ENCODE peak calls at places on chromosomes 1 and 21, in nine cellular contexts. One of them, this sample, is unnamed. For H3K4me1, the result is how much of the 10 kb centered on the place peaks cover.

GRCh38 chr1:150997126-150997872 is 9.4 kb downstream of the MINDY1 start:
- DNase-seq in MM.1S: no peak
- DNase-seq in GM23248: no peak
- DNase-seq in GM23338: no peak
- DNase-seq in OCI-LY7: no peak
- DNase-seq in neural progenitor cell: no peak
- DNase-seq in SK-N-SH: no peak
- DNase-seq in HCT116: no peak
- DNase-seq in PC-3: no peak
- DNase-seq in this sample: no peak

GRCh38 chr21:33135925-33136324 is 66.0 kb downstream of the OLIG1 start:
- DNase-seq in MM.1S: no peak
- DNase-seq in GM23248: no peak
- DNase-seq in GM23338: no peak
- DNase-seq in OCI-LY7: no peak
- DNase-seq in neural progenitor cell: no peak
- DNase-seq in SK-N-SH: no peak
- DNase-seq in HCT116: no peak
- DNase-seq in PC-3: no peak
- DNase-seq in this sample: no peak

GRCh38 chr1:154520333-154520732 is 18.1 kb upstream of the SHE start:
- DNase-seq in MM.1S: peak
- DNase-seq in GM23248: no peak
- DNase-seq in GM23338: no peak
- DNase-seq in OCI-LY7: no peak
- DNase-seq in neural progenitor cell: no peak
- DNase-seq in SK-N-SH: no peak
- DNase-seq in HCT116: no peak
- DNase-seq in PC-3: no peak
- DNase-seq in this sample: no peak

GRCh38 chr1:57464756-57465155 is 40.9 kb upstream of the DAB1 start:
- DNase-seq in MM.1S: no peak
- DNase-seq in GM23248: no peak
- DNase-seq in GM23338: no peak
- DNase-seq in OCI-LY7: no peak
- DNase-seq in neural progenitor cell: no peak
- DNase-seq in SK-N-SH: no peak
- DNase-seq in HCT116: no peak
- DNase-seq in PC-3: no peak
- DNase-seq in this sample: no peak

GRCh38 chr1:41626616-41627375 is 142.3 kb upstream of the EDN2 start:
- DNase-seq in MM.1S: no peak
- DNase-seq in GM23248: peak
- DNase-seq in GM23338: no peak
- DNase-seq in OCI-LY7: no peak
- DNase-seq in neural progenitor cell: no peak
- DNase-seq in SK-N-SH: no peak
- DNase-seq in HCT116: peak
- DNase-seq in PC-3: peak
- DNase-seq in this sample: no peak

GRCh38 chr1:21313886-21314796 is 23.9 kb upstream of the ECE1 start:
- DNase-seq in MM.1S: no peak
- DNase-seq in GM23248: peak
- DNase-seq in GM23338: peak
- DNase-seq in OCI-LY7: no peak
- DNase-seq in neural progenitor cell: peak
- DNase-seq in SK-N-SH: no peak
- DNase-seq in HCT116: no peak
- DNase-seq in PC-3: no peak
- DNase-seq in this sample: no peak

GRCh38 chr21:44074315-44074958 is 32.8 kb upstream of the PWP2 start:
- DNase-seq in MM.1S: no peak
- DNase-seq in GM23248: no peak
- DNase-seq in GM23338: no peak
- DNase-seq in OCI-LY7: no peak
- DNase-seq in neural progenitor cell: no peak
- DNase-seq in SK-N-SH: no peak
- DNase-seq in HCT116: no peak
- DNase-seq in PC-3: no peak
- DNase-seq in this sample: no peak

GRCh38 chr1:54681396-54681795 is 34.3 kb upstream of the TTC4 start:
- DNase-seq in MM.1S: no peak
- DNase-seq in GM23248: peak
- DNase-seq in GM23338: peak
- DNase-seq in OCI-LY7: no peak
- DNase-seq in neural progenitor cell: peak
- DNase-seq in SK-N-SH: peak
- DNase-seq in HCT116: no peak
- DNase-seq in PC-3: no peak
- DNase-seq in this sample: peak

GRCh38 chr1:83693409-83694126 is 305.4 kb downstream of the TTLL7 start:
- DNase-seq in MM.1S: no peak
- DNase-seq in GM23248: peak
- DNase-seq in GM23338: peak
- DNase-seq in OCI-LY7: peak
- DNase-seq in neural progenitor cell: peak
- DNase-seq in SK-N-SH: peak
- DNase-seq in HCT116: no peak
- DNase-seq in PC-3: no peak
- DNase-seq in this sample: peak

GRCh38 chr21:46183910-46184624 is at the start of gene SPATC1L:
- DNase-seq in MM.1S: peak
- DNase-seq in GM23248: peak
- DNase-seq in GM23338: peak
- DNase-seq in OCI-LY7: peak
- DNase-seq in neural progenitor cell: peak
- DNase-seq in SK-N-SH: peak
- DNase-seq in HCT116: no peak
- DNase-seq in PC-3: peak
- DNase-seq in this sample: peak

GRCh38 chr1:152018537-152018936 is 18.3 kb downstream of the S100A11 start:
- DNase-seq in MM.1S: no peak
- DNase-seq in GM23248: peak
- DNase-seq in GM23338: peak
- DNase-seq in OCI-LY7: no peak
- DNase-seq in neural progenitor cell: peak
- DNase-seq in SK-N-SH: no peak
- DNase-seq in HCT116: no peak
- DNase-seq in PC-3: peak
- DNase-seq in this sample: no peak

GRCh38 chr1:200253774-200254495 is 155.9 kb downstream of the ZNF281 start:
- DNase-seq in MM.1S: no peak
- DNase-seq in GM23248: no peak
- DNase-seq in GM23338: no peak
- DNase-seq in OCI-LY7: peak
- DNase-seq in neural progenitor cell: no peak
- DNase-seq in SK-N-SH: no peak
- DNase-seq in HCT116: no peak
- DNase-seq in PC-3: no peak
- DNase-seq in this sample: no peak

GRCh38 chr1:3409737-3410434 is 44.6 kb upstream of the ARHGEF16 start:
- DNase-seq in MM.1S: no peak
- DNase-seq in GM23248: peak
- DNase-seq in GM23338: peak
- DNase-seq in OCI-LY7: no peak
- DNase-seq in neural progenitor cell: peak
- DNase-seq in SK-N-SH: peak
- DNase-seq in HCT116: no peak
- DNase-seq in PC-3: peak
- DNase-seq in this sample: peak

GRCh38 chr21:16193758-16194606 is 464.2 kb downstream of the USP25 start:
- DNase-seq in MM.1S: peak
- DNase-seq in GM23248: peak
- DNase-seq in GM23338: peak
- DNase-seq in OCI-LY7: peak
- DNase-seq in neural progenitor cell: peak
- DNase-seq in SK-N-SH: no peak
- DNase-seq in HCT116: no peak
- DNase-seq in PC-3: peak
- DNase-seq in this sample: peak

GRCh38 chr1:51236548-51237312 is 657 bp downstream of the RNF11 start:
- DNase-seq in MM.1S: peak
- DNase-seq in GM23248: peak
- DNase-seq in GM23338: peak
- DNase-seq in OCI-LY7: peak
- DNase-seq in neural progenitor cell: peak
- DNase-seq in SK-N-SH: peak
- DNase-seq in HCT116: no peak
- DNase-seq in PC-3: peak
- DNase-seq in this sample: peak

GRCh38 chr1:60759257-60759656 is 323.1 kb upstream of the NFIA start:
- DNase-seq in MM.1S: no peak
- DNase-seq in GM23248: no peak
- DNase-seq in GM23338: no peak
- DNase-seq in OCI-LY7: no peak
- DNase-seq in neural progenitor cell: no peak
- DNase-seq in SK-N-SH: peak
- DNase-seq in HCT116: no peak
- DNase-seq in PC-3: no peak
- DNase-seq in this sample: no peak

GRCh38 chr1:110328274-110328673 is 10.9 kb upstream of the RBM15 start:
- DNase-seq in MM.1S: no peak
- DNase-seq in GM23248: no peak
- DNase-seq in GM23338: no peak
- DNase-seq in OCI-LY7: no peak
- DNase-seq in neural progenitor cell: no peak
- DNase-seq in SK-N-SH: no peak
- DNase-seq in HCT116: no peak
- DNase-seq in PC-3: peak
- DNase-seq in this sample: no peak
- TF ChIP-seq EZH2phosphoT487 in MM.1S: no peak
- TF ChIP-seq EZH2phosphoT487 in GM23248: no peak
- TF ChIP-seq EZH2phosphoT487 in GM23338: no peak
- TF ChIP-seq EZH2phosphoT487 in OCI-LY7: no peak
- TF ChIP-seq EZH2phosphoT487 in neural progenitor cell: no peak
- TF ChIP-seq EZH2phosphoT487 in SK-N-SH: no peak
- TF ChIP-seq EZH2phosphoT487 in HCT116: no peak
- TF ChIP-seq EZH2phosphoT487 in PC-3: no peak
- TF ChIP-seq EZH2phosphoT487 in this sample: no peak

GRCh38 chr1:198639581-198640235 is 868 bp downstream of the PTPRC start:
- DNase-seq in MM.1S: peak
- DNase-seq in GM23248: no peak
- DNase-seq in GM23338: no peak
- DNase-seq in OCI-LY7: peak
- DNase-seq in neural progenitor cell: no peak
- DNase-seq in SK-N-SH: no peak
- DNase-seq in HCT116: no peak
- DNase-seq in PC-3: no peak
- DNase-seq in this sample: no peak

GRCh38 chr1:198641966-198642656 is 3.3 kb downstream of the PTPRC start:
- DNase-seq in MM.1S: no peak
- DNase-seq in GM23248: no peak
- DNase-seq in GM23338: no peak
- DNase-seq in OCI-LY7: no peak
- DNase-seq in neural progenitor cell: no peak
- DNase-seq in SK-N-SH: no peak
- DNase-seq in HCT116: no peak
- DNase-seq in PC-3: no peak
- DNase-seq in this sample: no peak

GRCh38 chr1:198643827-198644226 is 5.0 kb downstream of the PTPRC start:
- DNase-seq in MM.1S: no peak
- DNase-seq in GM23248: no peak
- DNase-seq in GM23338: no peak
- DNase-seq in OCI-LY7: no peak
- DNase-seq in neural progenitor cell: no peak
- DNase-seq in SK-N-SH: no peak
- DNase-seq in HCT116: no peak
- DNase-seq in PC-3: no peak
- DNase-seq in this sample: no peak

GRCh38 chr1:198641506-198641905 is 2.7 kb downstream of the PTPRC start:
- DNase-seq in MM.1S: no peak
- DNase-seq in GM23248: peak
- DNase-seq in GM23338: no peak
- DNase-seq in OCI-LY7: peak
- DNase-seq in neural progenitor cell: no peak
- DNase-seq in SK-N-SH: no peak
- DNase-seq in HCT116: no peak
- DNase-seq in PC-3: peak
- DNase-seq in this sample: no peak

GRCh38 chr1:198643001-198643400 is 4.2 kb downstream of the PTPRC start:
- DNase-seq in MM.1S: no peak
- DNase-seq in GM23248: no peak
- DNase-seq in GM23338: no peak
- DNase-seq in OCI-LY7: no peak
- DNase-seq in neural progenitor cell: no peak
- DNase-seq in SK-N-SH: no peak
- DNase-seq in HCT116: no peak
- DNase-seq in PC-3: no peak
- DNase-seq in this sample: no peak
- H3K4me1 ChIP-seq in MM.1S: under half
- H3K4me1 ChIP-seq in GM23248: under half
- H3K4me1 ChIP-seq in GM23338: under half
- H3K4me1 ChIP-seq in OCI-LY7: half or more
- H3K4me1 ChIP-seq in neural progenitor cell: under half
- H3K4me1 ChIP-seq in SK-N-SH: under half
- H3K4me1 ChIP-seq in HCT116: under half
- H3K4me1 ChIP-seq in PC-3: under half
- H3K4me1 ChIP-seq in this sample: under half

DNA sequence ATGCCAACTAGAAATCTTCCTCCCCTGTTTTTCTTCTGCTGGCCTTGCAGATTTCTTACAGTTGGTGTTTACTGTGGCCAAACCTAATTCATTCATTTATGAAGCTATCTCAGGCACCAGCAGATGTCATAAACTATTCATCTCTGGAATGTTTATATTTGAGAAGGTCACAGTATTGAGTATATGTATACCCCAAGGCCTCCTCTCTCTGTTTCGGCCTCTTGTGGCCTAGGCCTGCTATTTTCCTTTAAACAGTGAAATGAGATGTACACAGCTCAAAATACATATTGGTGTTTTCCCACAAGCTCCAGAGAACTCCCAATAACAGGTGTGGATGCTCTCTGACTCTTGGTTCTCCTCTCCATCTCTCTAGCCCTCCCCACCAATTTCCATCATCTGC is 520.7 kb upstream of the CAMK1G start:
- DNase-seq in MM.1S: no peak
- DNase-seq in GM23248: no peak
- DNase-seq in GM23338: no peak
- DNase-seq in OCI-LY7: no peak
- DNase-seq in neural progenitor cell: no peak
- DNase-seq in SK-N-SH: no peak
- DNase-seq in HCT116: no peak
- DNase-seq in PC-3: no peak
- DNase-seq in this sample: no peak
- TF ChIP-seq EZH2phosphoT487 in MM.1S: no peak
- TF ChIP-seq EZH2phosphoT487 in GM23248: no peak
- TF ChIP-seq EZH2phosphoT487 in GM23338: no peak
- TF ChIP-seq EZH2phosphoT487 in OCI-LY7: no peak
- TF ChIP-seq EZH2phosphoT487 in neural progenitor cell: no peak
- TF ChIP-seq EZH2phosphoT487 in SK-N-SH: no peak
- TF ChIP-seq EZH2phosphoT487 in HCT116: no peak
- TF ChIP-seq EZH2phosphoT487 in PC-3: no peak
- TF ChIP-seq EZH2phosphoT487 in this sample: no peak

DNA sequence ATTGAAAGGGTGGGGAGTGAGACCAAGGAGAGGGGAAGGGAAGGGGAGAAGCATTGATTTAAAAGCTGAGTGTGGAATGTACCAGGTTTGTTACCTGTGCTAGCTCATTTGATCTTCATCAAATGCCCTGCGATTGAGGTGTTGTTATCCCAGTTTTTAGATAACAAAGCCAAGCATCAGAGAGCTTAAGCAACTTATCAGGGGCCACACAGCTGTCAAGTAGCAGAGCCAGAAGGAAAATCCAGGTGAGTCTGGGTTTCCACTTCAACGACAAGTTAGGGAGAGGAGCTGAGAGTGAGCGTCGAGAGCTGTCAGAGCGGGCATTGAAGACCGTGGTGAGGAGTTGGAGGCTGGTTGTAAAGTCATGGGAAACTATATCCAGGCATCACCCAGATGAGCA is 146.9 kb upstream of the IRF2BP2 start:
- DNase-seq in MM.1S: no peak
- DNase-seq in GM23248: no peak
- DNase-seq in GM23338: no peak
- DNase-seq in OCI-LY7: no peak
- DNase-seq in neural progenitor cell: no peak
- DNase-seq in SK-N-SH: no peak
- DNase-seq in HCT116: no peak
- DNase-seq in PC-3: no peak
- DNase-seq in this sample: no peak
- H3K4me1 ChIP-seq in MM.1S: under half
- H3K4me1 ChIP-seq in GM23248: under half
- H3K4me1 ChIP-seq in GM23338: under half
- H3K4me1 ChIP-seq in OCI-LY7: under half
- H3K4me1 ChIP-seq in neural progenitor cell: under half
- H3K4me1 ChIP-seq in SK-N-SH: under half
- H3K4me1 ChIP-seq in HCT116: under half
- H3K4me1 ChIP-seq in PC-3: under half
- H3K4me1 ChIP-seq in this sample: under half